ENCODE peak calls at places on chromosomes 5 and 9, in four cellular contexts. Y is progenitor cell of endocrine pancreas; K is mucosa of descending colon; D is stimulated activated CD8-positive, alpha-beta memory T cell treated with anti-CD3 and anti-CD28 coated beads, Interleukin-15, amount 100 ng/mL, for 24 hours. S is an unnamed sample.

GRCh38 chr9:125472926-125473701 is 211.5 kb downstream of the GAPVD1 start:
- DNase-seq in D (no peak), K (no peak), Y (no peak), S (no peak)

GRCh38 chr9:13140843-13141592 is 138.5 kb downstream of the MPDZ start:
- DNase-seq in K (no peak), D (no peak), Y (no peak), S (no peak)

GRCh38 chr9:130936285-130937117 is 2.5 kb downstream of the FIBCD1 start:
- DNase-seq in Y (no peak), D (no peak), K (no peak), S (no peak)

GRCh38 chr9:91074866-91075265 is 273.2 kb downstream of the SYK start:
- DNase-seq in Y (no peak), K (no peak), D (no peak), S (no peak)

GRCh38 chr9:113933671-113934070 is 57.6 kb downstream of the ZNF618 start:
- DNase-seq in Y (no peak), D (no peak), K (no peak), S (no peak)

GRCh38 chr5:111676926-111677415 is 80.0 kb downstream of the NREP start:
- DNase-seq in D (no peak), Y (no peak), K (no peak), S (no peak)

GRCh38 chr5:132476853-132477729 is 13.5 kb downstream of the IRF1 start:
- DNase-seq in K (peak; percentile 75), Y (no peak), D (no peak), S (no peak)

GRCh38 chr9:26856413-26857032 is 36.1 kb downstream of the CAAP1 start:
- DNase-seq in D (no peak), Y (no peak), K (no peak), S (no peak)

GRCh38 chr9:105539452-105539851 is 18.5 kb upstream of the FKTN start:
- DNase-seq in Y (no peak), K (no peak), D (no peak), S (no peak)

GRCh38 chr9:134722120-134722701 is 80.6 kb downstream of the COL5A1 start:
- DNase-seq in D (no peak), K (no peak), Y (no peak), S (no peak)

GRCh38 chr9:125317704-125318103 is 56.1 kb downstream of the GAPVD1 start:
- DNase-seq in K (no peak), Y (no peak), D (no peak), S (no peak)

GRCh38 chr5:150398432-150399157 is 14.1 kb downstream of the CD74 start:
- DNase-seq in Y (no peak), K (no peak), D (no peak), S (no peak)

GRCh38 chr5:135887447-135887864 is 8.2 kb downstream of the IL9 start:
- DNase-seq in K (peak; percentile 67), Y (peak; percentile 49), D (peak; percentile 14), S (peak; percentile 44)

GRCh38 chr9:120913673-120914266 is 12.8 kb downstream of the TRAF1 start:
- DNase-seq in K (no peak), D (no peak), Y (no peak), S (peak; percentile 40)

GRCh38 chr5:113082547-113082905 is 105.9 kb downstream of the DCP2 start:
- DNase-seq in K (no peak), D (no peak), Y (no peak), S (no peak)

GRCh38 chr5:38463634-38464521 is 92.6 kb downstream of the LIFR start:
- DNase-seq in D (no peak), K (no peak), Y (no peak), S (no peak)

GRCh38 chr9:34989946-34990635 is 546 bp downstream of the DNAJB5 start:
- DNase-seq in D (no peak), K (peak; percentile 64), Y (peak; percentile 59), S (peak; percentile 41)

GRCh38 chr5:179141867-179142266 is 81.7 kb downstream of the ZNF354C start:
- DNase-seq in K (no peak), D (no peak), Y (no peak), S (no peak)

GRCh38 chr9:128175102-128175563 is 15.1 kb downstream of the BBLN start:
- DNase-seq in D (no peak), Y (no peak), K (no peak), S (no peak)